ENCODE peak calls at places on chromosomes 12 and 14, in four cellular contexts. X is nephron progenitor cell, H is RWPE1, L is HFF-Myc. U is an unnamed sample.

GRCh38 chr14:37594238-37594915 is 672 bp downstream of the FOXA1 start:
- DNase-seq in X (peak), H (peak), L (peak), U (peak)

GRCh38 chr12:70744133-70744532 is 106.9 kb upstream of the PTPRB start:
- DNase-seq in X (no peak), H (peak), L (no peak), U (no peak)

GRCh38 chr14:75294649-75295033 is 16.0 kb downstream of the FOS start:
- DNase-seq in X (peak), H (peak), L (no peak), U (no peak)

GRCh38 chr14:37482428-37482827 is 112.6 kb downstream of the FOXA1 start:
- DNase-seq in X (no peak), H (no peak), L (no peak), U (no peak)

GRCh38 chr12:2876431-2877046 is 435 bp downstream of the FOXM1 start:
- DNase-seq in X (no peak), H (no peak), L (no peak), U (no peak)

GRCh38 chr14:22824711-22825359 is 4.9 kb upstream of the MRPL52 start:
- DNase-seq in X (no peak), H (peak), L (peak), U (no peak)

GRCh38 chr12:130796985-130797686 is 41.9 kb downstream of the STX2 start:
- DNase-seq in X (no peak), H (no peak), L (no peak), U (no peak)

GRCh38 chr12:104669057-104669770 is 212.5 kb downstream of the CHST11 start:
- DNase-seq in X (peak), H (peak), L (no peak), U (peak)

GRCh38 chr12:130557201-130557600 is 158.9 kb downstream of the RIMBP2 start:
- DNase-seq in X (no peak), H (no peak), L (no peak), U (no peak)

GRCh38 chr14:98947911-98948595 is 323.9 kb downstream of the BCL11B start:
- DNase-seq in X (no peak), H (no peak), L (no peak), U (no peak)

GRCh38 chr14:73221945-73222344 is 15.4 kb upstream of the PAPLN start:
- DNase-seq in X (no peak), H (no peak), L (no peak), U (no peak)

GRCh38 chr12:3300833-3301401 is 190.1 kb upstream of the PRMT8 start:
- DNase-seq in X (no peak), H (no peak), L (no peak), U (no peak)

GRCh38 chr12:5402009-5402408 is 29.9 kb upstream of the NTF3 start:
- DNase-seq in X (no peak), H (no peak), L (no peak), U (no peak)

GRCh38 chr14:23366163-23366921 is 1.4 kb upstream of the EFS start:
- DNase-seq in X (peak), H (peak), L (peak), U (no peak)

GRCh38 chr12:125276567-125276966 is 211.3 kb downstream of the AACS start:
- DNase-seq in X (no peak), H (no peak), L (no peak), U (no peak)

GRCh38 chr14:34713681-34714319 is 593 bp downstream of the CFL2 start:
- DNase-seq in X (no peak), H (peak), L (no peak), U (peak)

GRCh38 chr12:51806896-51807295 is 41.6 kb downstream of the FIGNL2 start:
- DNase-seq in X (no peak), H (no peak), L (no peak), U (no peak)

GRCh38 chr14:78863143-78863542 is 693.0 kb downstream of the NRXN3 start:
- DNase-seq in X (peak), H (peak), L (peak), U (no peak)

GRCh38 chr14:58572092-58572853 is 65.5 kb upstream of the DACT1 start:
- DNase-seq in X (peak), H (no peak), L (no peak), U (no peak)

GRCh38 chr12:92696240-92696639 is 6.5 kb upstream of the PLEKHG7 start:
- DNase-seq in X (no peak), H (no peak), L (peak), U (no peak)

GRCh38 chr14:99727096-99727870 is 43.2 kb downstream of the CYP46A1 start:
- DNase-seq in X (no peak), H (no peak), L (no peak), U (peak)

GRCh38 chr12:3820122-3820521 is 53.1 kb downstream of the PARP11 start:
- DNase-seq in X (no peak), H (peak), L (no peak), U (no peak)

GRCh38 chr14:94364037-94364436 is 24.4 kb downstream of the SERPINA1 start:
- DNase-seq in X (no peak), H (no peak), L (no peak), U (no peak)

GRCh38 chr14:89701079-89702043 is 253.2 kb downstream of the EFCAB11 start:
- DNase-seq in X (peak), H (peak), L (peak), U (peak)

GRCh38 chr12:27802511-27802910 is 22.5 kb upstream of the MANSC4 start:
- DNase-seq in X (no peak), H (no peak), L (no peak), U (no peak)

GRCh38 chr14:69291891-69292586 is 32.1 kb downstream of the GALNT16 start:
- DNase-seq in X (no peak), H (no peak), L (no peak), U (no peak)

GRCh38 chr12:132611620-132612019 is 1.2 kb upstream of the LRCOL1 start:
- DNase-seq in X (no peak), H (no peak), L (no peak), U (no peak)
- TF ChIP-seq CTCF in X (no peak), H (no peak), L (no peak), U (no peak)

GRCh38 chr12:108691154-108691994 is 39.9 kb downstream of the CORO1C start:
- DNase-seq in X (peak), H (peak), L (peak), U (peak)
- TF ChIP-seq CTCF in X (peak), H (no peak), L (no peak), U (no peak)

GRCh38 chr12:116483959-116484699 is 75.1 kb upstream of the MAP1LC3B2 start:
- DNase-seq in X (no peak), H (no peak), L (no peak), U (no peak)

GRCh38 chr12:116478243-116478773 is 80.9 kb upstream of the MAP1LC3B2 start:
- DNase-seq in X (no peak), H (no peak), L (no peak), U (no peak)

GRCh38 chr12:116482859-116483258 is 76.3 kb upstream of the MAP1LC3B2 start:
- DNase-seq in X (no peak), H (no peak), L (no peak), U (no peak)

GRCh38 chr12:116481726-116482125 is 77.5 kb upstream of the MAP1LC3B2 start:
- DNase-seq in X (no peak), H (no peak), L (no peak), U (no peak)

GRCh38 chr12:116480210-116480818 is 78.9 kb upstream of the MAP1LC3B2 start:
- DNase-seq in X (no peak), H (no peak), L (no peak), U (no peak)
- TF ChIP-seq CTCF in X (no peak), H (no peak), L (no peak), U (no peak)

DNA sequence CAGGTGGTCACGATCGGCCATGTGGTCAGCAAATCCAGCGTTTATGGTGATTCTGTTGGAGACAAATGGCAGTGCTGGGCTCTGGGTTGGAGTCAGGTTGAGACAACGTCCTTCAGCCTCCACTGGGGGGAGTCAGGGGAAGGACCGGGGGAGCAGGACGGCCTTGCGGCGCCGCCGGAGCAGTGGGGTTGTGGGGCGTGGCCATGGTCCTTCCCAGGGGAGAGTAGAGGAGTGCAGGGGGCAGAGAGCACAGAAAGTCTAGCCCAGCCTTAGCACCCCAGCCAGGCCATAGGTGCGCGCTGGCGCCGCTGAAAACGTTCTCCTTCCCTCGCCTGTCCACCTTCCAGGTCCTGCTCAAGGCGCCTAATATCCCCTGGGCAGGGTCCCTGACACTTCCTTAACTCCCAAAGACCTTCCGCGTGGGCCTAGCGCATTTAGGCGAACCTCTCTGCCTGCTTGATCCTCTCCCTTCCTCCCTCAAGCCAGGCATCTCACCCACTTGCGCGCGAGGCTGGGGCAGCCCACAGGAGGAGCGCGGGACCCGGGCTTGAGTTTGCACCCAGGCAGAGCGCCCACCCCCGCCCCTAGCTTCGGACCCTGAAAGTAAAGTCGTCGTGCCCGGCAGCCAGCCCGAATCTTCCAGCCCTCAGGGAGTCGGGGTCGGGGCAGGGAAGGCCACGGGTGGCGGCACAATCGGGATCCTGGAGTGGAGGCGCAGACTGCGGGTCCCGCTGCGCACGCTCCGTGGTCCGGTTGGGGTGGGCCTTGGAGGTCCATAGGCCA is 3.1 kb upstream of the KIF26A start:
- DNase-seq in X (peak), H (peak), L (no peak), U (no peak)
- TF ChIP-seq CTCF in X (peak), H (no peak), L (peak), U (no peak)